ENCODE peak calls at places on chromosomes 11 and 22, in ten cellular contexts. One of them, this sample, is unnamed.

GRCh38 chr11:14414470-14415461 is 55.8 kb upstream of the RRAS2 start:
- DNase-seq in fibroblast of pulmonary artery: no peak
- DNase-seq in stimulated activated CD8-positive, alpha-beta memory T cell treated with anti-CD3 and anti-CD28 coated beads, Interleukin-7, amount 100 ng/mL, for 1 hour: peak; percentile 46
- DNase-seq in heart left ventricle: no peak
- DNase-seq in Ammon's horn: no peak
- DNase-seq in activated naive CD8-positive, alpha-beta T cell treated with anti-CD3 and anti-CD28 coated beads, Interleukin-2, amount 50 U/mL, for 24 hours: peak; percentile 75
- DNase-seq in left ventricle myocardium inferior: no peak
- DNase-seq in kidney tubule cell: peak; percentile 24
- DNase-seq in posterior cingulate gyrus: no peak
- DNase-seq in stimulated activated CD4-positive, alpha-beta T cell treated with anti-CD3 and anti-CD28 coated beads, Interleukin-2, amount 100 ng/mL, for 48 hours: peak; percentile 33
- DNase-seq in this sample: no peak

GRCh38 chr11:104594228-104594958 is 303.9 kb downstream of the CASP12 start:
- DNase-seq in fibroblast of pulmonary artery: no peak
- DNase-seq in stimulated activated CD8-positive, alpha-beta memory T cell treated with anti-CD3 and anti-CD28 coated beads, Interleukin-7, amount 100 ng/mL, for 1 hour: no peak
- DNase-seq in heart left ventricle: no peak
- DNase-seq in Ammon's horn: no peak
- DNase-seq in activated naive CD8-positive, alpha-beta T cell treated with anti-CD3 and anti-CD28 coated beads, Interleukin-2, amount 50 U/mL, for 24 hours: no peak
- DNase-seq in left ventricle myocardium inferior: no peak
- DNase-seq in kidney tubule cell: peak; percentile 83
- DNase-seq in posterior cingulate gyrus: no peak
- DNase-seq in stimulated activated CD4-positive, alpha-beta T cell treated with anti-CD3 and anti-CD28 coated beads, Interleukin-2, amount 100 ng/mL, for 48 hours: no peak
- DNase-seq in this sample: no peak

GRCh38 chr11:105642870-105643269 is 33.0 kb downstream of the GRIA4 start:
- DNase-seq in fibroblast of pulmonary artery: no peak
- DNase-seq in stimulated activated CD8-positive, alpha-beta memory T cell treated with anti-CD3 and anti-CD28 coated beads, Interleukin-7, amount 100 ng/mL, for 1 hour: no peak
- DNase-seq in heart left ventricle: no peak
- DNase-seq in Ammon's horn: no peak
- DNase-seq in activated naive CD8-positive, alpha-beta T cell treated with anti-CD3 and anti-CD28 coated beads, Interleukin-2, amount 50 U/mL, for 24 hours: no peak
- DNase-seq in left ventricle myocardium inferior: no peak
- DNase-seq in kidney tubule cell: no peak
- DNase-seq in posterior cingulate gyrus: no peak
- DNase-seq in stimulated activated CD4-positive, alpha-beta T cell treated with anti-CD3 and anti-CD28 coated beads, Interleukin-2, amount 100 ng/mL, for 48 hours: no peak
- DNase-seq in this sample: no peak

GRCh38 chr11:7467652-7468051 is 17.7 kb upstream of the OLFML1 start:
- DNase-seq in fibroblast of pulmonary artery: no peak
- DNase-seq in stimulated activated CD8-positive, alpha-beta memory T cell treated with anti-CD3 and anti-CD28 coated beads, Interleukin-7, amount 100 ng/mL, for 1 hour: no peak
- DNase-seq in heart left ventricle: no peak
- DNase-seq in Ammon's horn: no peak
- DNase-seq in activated naive CD8-positive, alpha-beta T cell treated with anti-CD3 and anti-CD28 coated beads, Interleukin-2, amount 50 U/mL, for 24 hours: peak; percentile 23
- DNase-seq in left ventricle myocardium inferior: no peak
- DNase-seq in kidney tubule cell: no peak
- DNase-seq in posterior cingulate gyrus: no peak
- DNase-seq in stimulated activated CD4-positive, alpha-beta T cell treated with anti-CD3 and anti-CD28 coated beads, Interleukin-2, amount 100 ng/mL, for 48 hours: no peak
- DNase-seq in this sample: no peak

GRCh38 chr11:123363556-123363955 is 66.5 kb upstream of the GRAMD1B start:
- DNase-seq in fibroblast of pulmonary artery: no peak
- DNase-seq in stimulated activated CD8-positive, alpha-beta memory T cell treated with anti-CD3 and anti-CD28 coated beads, Interleukin-7, amount 100 ng/mL, for 1 hour: no peak
- DNase-seq in heart left ventricle: no peak
- DNase-seq in Ammon's horn: peak; percentile 22
- DNase-seq in activated naive CD8-positive, alpha-beta T cell treated with anti-CD3 and anti-CD28 coated beads, Interleukin-2, amount 50 U/mL, for 24 hours: no peak
- DNase-seq in left ventricle myocardium inferior: peak; percentile 20
- DNase-seq in kidney tubule cell: no peak
- DNase-seq in posterior cingulate gyrus: no peak
- DNase-seq in stimulated activated CD4-positive, alpha-beta T cell treated with anti-CD3 and anti-CD28 coated beads, Interleukin-2, amount 100 ng/mL, for 48 hours: no peak
- DNase-seq in this sample: no peak

GRCh38 chr11:130865772-130866114 is 50.5 kb downstream of the SNX19 start:
- DNase-seq in fibroblast of pulmonary artery: no peak
- DNase-seq in stimulated activated CD8-positive, alpha-beta memory T cell treated with anti-CD3 and anti-CD28 coated beads, Interleukin-7, amount 100 ng/mL, for 1 hour: no peak
- DNase-seq in heart left ventricle: no peak
- DNase-seq in Ammon's horn: no peak
- DNase-seq in activated naive CD8-positive, alpha-beta T cell treated with anti-CD3 and anti-CD28 coated beads, Interleukin-2, amount 50 U/mL, for 24 hours: no peak
- DNase-seq in left ventricle myocardium inferior: peak; percentile 21
- DNase-seq in kidney tubule cell: no peak
- DNase-seq in posterior cingulate gyrus: no peak
- DNase-seq in stimulated activated CD4-positive, alpha-beta T cell treated with anti-CD3 and anti-CD28 coated beads, Interleukin-2, amount 100 ng/mL, for 48 hours: no peak
- DNase-seq in this sample: no peak

GRCh38 chr11:65497141-65498041 is 1.5 kb upstream of the MALAT1 start:
- DNase-seq in fibroblast of pulmonary artery: peak; percentile 99
- DNase-seq in stimulated activated CD8-positive, alpha-beta memory T cell treated with anti-CD3 and anti-CD28 coated beads, Interleukin-7, amount 100 ng/mL, for 1 hour: peak; percentile 96
- DNase-seq in heart left ventricle: peak; percentile 100
- DNase-seq in Ammon's horn: peak; percentile 97
- DNase-seq in activated naive CD8-positive, alpha-beta T cell treated with anti-CD3 and anti-CD28 coated beads, Interleukin-2, amount 50 U/mL, for 24 hours: peak; percentile 99
- DNase-seq in left ventricle myocardium inferior: peak; percentile 99
- DNase-seq in kidney tubule cell: peak; percentile 99
- DNase-seq in posterior cingulate gyrus: peak; percentile 97
- DNase-seq in stimulated activated CD4-positive, alpha-beta T cell treated with anti-CD3 and anti-CD28 coated beads, Interleukin-2, amount 100 ng/mL, for 48 hours: peak; percentile 99
- DNase-seq in this sample: peak; percentile 99

GRCh38 chr22:42947211-42947990 is 67.5 kb downstream of the PACSIN2 start:
- DNase-seq in fibroblast of pulmonary artery: no peak
- DNase-seq in stimulated activated CD8-positive, alpha-beta memory T cell treated with anti-CD3 and anti-CD28 coated beads, Interleukin-7, amount 100 ng/mL, for 1 hour: no peak
- DNase-seq in heart left ventricle: peak; percentile 76
- DNase-seq in Ammon's horn: no peak
- DNase-seq in activated naive CD8-positive, alpha-beta T cell treated with anti-CD3 and anti-CD28 coated beads, Interleukin-2, amount 50 U/mL, for 24 hours: no peak
- DNase-seq in left ventricle myocardium inferior: peak; percentile 73
- DNase-seq in kidney tubule cell: peak; percentile 86
- DNase-seq in posterior cingulate gyrus: no peak
- DNase-seq in stimulated activated CD4-positive, alpha-beta T cell treated with anti-CD3 and anti-CD28 coated beads, Interleukin-2, amount 100 ng/mL, for 48 hours: no peak
- DNase-seq in this sample: peak; percentile 26